ENCODE peak calls at places on chromosomes 16 and 17, in seven cellular contexts. R is epithelial cell of esophagus, Z is left cardiac atrium, M is cortex of kidney, C is stomach, X is BJ, E is HTR-8/SVneo. O is an unnamed sample.

GRCh38 chr17:57671546-57672204 is 73.4 kb downstream of the CCDC182 start:
- DNase-seq in R (peak; percentile 76), Z (peak; percentile 81), X (peak; percentile 13), C (peak; percentile 74), E (peak; percentile 94), M (no peak), O (peak; percentile 86)

GRCh38 chr17:75457047-75457654 is 716 bp downstream of the TMEM94 start:
- DNase-seq in M (no peak), R (peak; percentile 16), C (peak; percentile 27), X (no peak), Z (peak; percentile 40), E (peak; percentile 49), O (no peak)

GRCh38 chr16:10787304-10787703 is 31.3 kb downstream of the TVP23A start:
- DNase-seq in E (no peak), C (no peak), X (no peak), Z (no peak), M (no peak), R (no peak), O (no peak)

GRCh38 chr16:67685388-67686112 is 18.9 kb downstream of the C16orf86 start:
- DNase-seq in C (no peak), M (no peak), E (no peak), R (no peak), X (no peak), Z (no peak), O (no peak)

GRCh38 chr17:45129426-45129939 is 2.8 kb downstream of the PLCD3 start:
- DNase-seq in R (peak; percentile 47), X (no peak), Z (peak; percentile 55), E (no peak), C (no peak), M (no peak), O (no peak)

GRCh38 chr17:67491009-67491677 is 114.1 kb downstream of the PITPNC1 start:
- DNase-seq in C (peak; percentile 67), R (peak; percentile 67), M (no peak), X (peak; percentile 97), E (peak; percentile 45), Z (peak; percentile 94), O (no peak)

GRCh38 chr17:66900126-66901010 is 64.1 kb upstream of the CACNG4 start:
- DNase-seq in Z (no peak), R (peak; percentile 58), E (peak; percentile 59), M (no peak), C (no peak), X (no peak), O (no peak)

GRCh38 chr17:81392909-81393654 is 2.2 kb upstream of the BAHCC1 start:
- DNase-seq in M (no peak), X (no peak), C (no peak), Z (no peak), R (no peak), E (no peak), O (no peak)

GRCh38 chr17:81565231-81565630 is 13.1 kb upstream of the FAAP100 start:
- DNase-seq in M (no peak), C (no peak), R (no peak), E (no peak), Z (no peak), X (no peak), O (no peak)

GRCh38 chr17:11539637-11540036 is 58.6 kb upstream of the DNAH9 start:
- DNase-seq in X (no peak), M (no peak), Z (no peak), C (no peak), R (no peak), E (no peak), O (no peak)